ENCODE peak calls at places on chromosomes 7 and 10, in nine cellular contexts. One of them, this sample, is unnamed.

GRCh38 chr10:43000651-43001426 is 76.0 kb upstream of the RET start:
- DNase-seq in iris pigment epithelial cell: no peak
- DNase-seq in anterior cingulate cortex: no peak
- DNase-seq in NAMALWA: no peak
- DNase-seq in activated CD8-positive, alpha-beta memory T cell treated with anti-CD3 and anti-CD28 coated beads for 24 hours: peak; percentile 49
- DNase-seq in body of pancreas: no peak
- DNase-seq in ELR: no peak
- DNase-seq in HFF-Myc: no peak
- DNase-seq in Caki2: no peak
- DNase-seq in this sample: peak; percentile 9

GRCh38 chr10:12902135-12902572 is 99.4 kb downstream of the CCDC3 start:
- DNase-seq in Caki2: peak; percentile 57
- DNase-seq in ELR: peak; percentile 57
- DNase-seq in body of pancreas: peak; percentile 62
- DNase-seq in activated CD8-positive, alpha-beta memory T cell treated with anti-CD3 and anti-CD28 coated beads for 24 hours: peak; percentile 67
- DNase-seq in NAMALWA: peak; percentile 74
- DNase-seq in iris pigment epithelial cell: peak; percentile 59
- DNase-seq in anterior cingulate cortex: no peak
- DNase-seq in HFF-Myc: peak; percentile 16
- DNase-seq in this sample: peak; percentile 40

GRCh38 chr10:93580824-93581223 is 14.4 kb downstream of the FFAR4 start:
- DNase-seq in body of pancreas: no peak
- DNase-seq in anterior cingulate cortex: no peak
- DNase-seq in NAMALWA: peak; percentile 6
- DNase-seq in iris pigment epithelial cell: peak; percentile 5
- DNase-seq in Caki2: peak; percentile 14
- DNase-seq in ELR: peak; percentile 40
- DNase-seq in activated CD8-positive, alpha-beta memory T cell treated with anti-CD3 and anti-CD28 coated beads for 24 hours: no peak
- DNase-seq in HFF-Myc: peak; percentile 40
- DNase-seq in this sample: no peak

GRCh38 chr10:74983383-74983782 is 128.1 kb upstream of the SAMD8 start:
- DNase-seq in iris pigment epithelial cell: peak; percentile 21
- DNase-seq in Caki2: peak; percentile 55
- DNase-seq in HFF-Myc: no peak
- DNase-seq in ELR: no peak
- DNase-seq in anterior cingulate cortex: no peak
- DNase-seq in NAMALWA: no peak
- DNase-seq in activated CD8-positive, alpha-beta memory T cell treated with anti-CD3 and anti-CD28 coated beads for 24 hours: no peak
- DNase-seq in body of pancreas: peak; percentile 18
- DNase-seq in this sample: no peak

GRCh38 chr7:150481207-150481920 is 30.9 kb downstream of the GIMAP8 start:
- DNase-seq in body of pancreas: peak; percentile 25
- DNase-seq in Caki2: no peak
- DNase-seq in HFF-Myc: no peak
- DNase-seq in activated CD8-positive, alpha-beta memory T cell treated with anti-CD3 and anti-CD28 coated beads for 24 hours: peak; percentile 80
- DNase-seq in anterior cingulate cortex: no peak
- DNase-seq in ELR: no peak
- DNase-seq in iris pigment epithelial cell: no peak
- DNase-seq in NAMALWA: no peak
- DNase-seq in this sample: no peak

GRCh38 chr7:101814996-101815825 is 2.2 kb upstream of the CUX1 start:
- DNase-seq in anterior cingulate cortex: peak; percentile 72
- DNase-seq in Caki2: peak; percentile 56
- DNase-seq in NAMALWA: peak; percentile 78
- DNase-seq in activated CD8-positive, alpha-beta memory T cell treated with anti-CD3 and anti-CD28 coated beads for 24 hours: peak; percentile 87
- DNase-seq in iris pigment epithelial cell: no peak
- DNase-seq in body of pancreas: peak; percentile 41
- DNase-seq in HFF-Myc: no peak
- DNase-seq in ELR: no peak
- DNase-seq in this sample: peak; percentile 31

GRCh38 chr10:86635402-86635801 is 18.9 kb upstream of the OPN4 start:
- DNase-seq in ELR: peak; percentile 82
- DNase-seq in activated CD8-positive, alpha-beta memory T cell treated with anti-CD3 and anti-CD28 coated beads for 24 hours: no peak
- DNase-seq in NAMALWA: no peak
- DNase-seq in iris pigment epithelial cell: peak; percentile 69
- DNase-seq in anterior cingulate cortex: no peak
- DNase-seq in Caki2: no peak
- DNase-seq in HFF-Myc: no peak
- DNase-seq in body of pancreas: no peak
- DNase-seq in this sample: no peak

GRCh38 chr7:56092789-56093531 is at the start of gene PHKG1:
- DNase-seq in Caki2: no peak
- DNase-seq in iris pigment epithelial cell: peak; percentile 82
- DNase-seq in ELR: peak; percentile 72
- DNase-seq in activated CD8-positive, alpha-beta memory T cell treated with anti-CD3 and anti-CD28 coated beads for 24 hours: no peak
- DNase-seq in HFF-Myc: peak; percentile 74
- DNase-seq in anterior cingulate cortex: peak; percentile 63
- DNase-seq in body of pancreas: peak; percentile 82
- DNase-seq in NAMALWA: no peak
- DNase-seq in this sample: peak; percentile 68

GRCh38 chr7:37445800-37446199 is 2.9 kb downstream of the ELMO1 start:
- DNase-seq in iris pigment epithelial cell: no peak
- DNase-seq in Caki2: no peak
- DNase-seq in HFF-Myc: no peak
- DNase-seq in NAMALWA: no peak
- DNase-seq in anterior cingulate cortex: no peak
- DNase-seq in activated CD8-positive, alpha-beta memory T cell treated with anti-CD3 and anti-CD28 coated beads for 24 hours: no peak
- DNase-seq in body of pancreas: no peak
- DNase-seq in ELR: no peak
- DNase-seq in this sample: no peak

GRCh38 chr10:72336259-72337038 is 18.3 kb downstream of the DNAJB12 start:
- DNase-seq in iris pigment epithelial cell: peak; percentile 49
- DNase-seq in Caki2: no peak
- DNase-seq in anterior cingulate cortex: no peak
- DNase-seq in NAMALWA: no peak
- DNase-seq in ELR: no peak
- DNase-seq in HFF-Myc: no peak
- DNase-seq in body of pancreas: peak; percentile 94
- DNase-seq in activated CD8-positive, alpha-beta memory T cell treated with anti-CD3 and anti-CD28 coated beads for 24 hours: no peak
- DNase-seq in this sample: no peak

GRCh38 chr10:93591065-93591808 is 9.8 kb downstream of the RBP4 start:
- DNase-seq in HFF-Myc: no peak
- DNase-seq in anterior cingulate cortex: no peak
- DNase-seq in NAMALWA: no peak
- DNase-seq in iris pigment epithelial cell: no peak
- DNase-seq in activated CD8-positive, alpha-beta memory T cell treated with anti-CD3 and anti-CD28 coated beads for 24 hours: no peak
- DNase-seq in Caki2: no peak
- DNase-seq in ELR: no peak
- DNase-seq in body of pancreas: no peak
- DNase-seq in this sample: peak; percentile 30

GRCh38 chr10:63976538-63976937 is 455.3 kb downstream of the REEP3 start:
- DNase-seq in Caki2: no peak
- DNase-seq in ELR: peak; percentile 28
- DNase-seq in iris pigment epithelial cell: peak; percentile 33
- DNase-seq in anterior cingulate cortex: no peak
- DNase-seq in HFF-Myc: no peak
- DNase-seq in NAMALWA: peak; percentile 70
- DNase-seq in body of pancreas: peak; percentile 48
- DNase-seq in activated CD8-positive, alpha-beta memory T cell treated with anti-CD3 and anti-CD28 coated beads for 24 hours: peak; percentile 63
- DNase-seq in this sample: peak; percentile 47

GRCh38 chr7:493661-494251 is 25.9 kb downstream of the PDGFA start:
- DNase-seq in activated CD8-positive, alpha-beta memory T cell treated with anti-CD3 and anti-CD28 coated beads for 24 hours: no peak
- DNase-seq in ELR: no peak
- DNase-seq in iris pigment epithelial cell: no peak
- DNase-seq in NAMALWA: no peak
- DNase-seq in body of pancreas: no peak
- DNase-seq in HFF-Myc: no peak
- DNase-seq in anterior cingulate cortex: no peak
- DNase-seq in Caki2: no peak
- DNase-seq in this sample: no peak

GRCh38 chr7:27423290-27423689 is 180.7 kb downstream of the EVX1 start:
- DNase-seq in NAMALWA: no peak
- DNase-seq in iris pigment epithelial cell: peak; percentile 3
- DNase-seq in activated CD8-positive, alpha-beta memory T cell treated with anti-CD3 and anti-CD28 coated beads for 24 hours: no peak
- DNase-seq in body of pancreas: peak; percentile 50
- DNase-seq in Caki2: peak; percentile 54
- DNase-seq in anterior cingulate cortex: no peak
- DNase-seq in HFF-Myc: no peak
- DNase-seq in ELR: peak; percentile 31
- DNase-seq in this sample: peak; percentile 87

GRCh38 chr10:6494934-6495592 is 85.0 kb downstream of the PRKCQ start:
- DNase-seq in Caki2: no peak
- DNase-seq in ELR: no peak
- DNase-seq in body of pancreas: no peak
- DNase-seq in activated CD8-positive, alpha-beta memory T cell treated with anti-CD3 and anti-CD28 coated beads for 24 hours: peak; percentile 68
- DNase-seq in iris pigment epithelial cell: no peak
- DNase-seq in HFF-Myc: no peak
- DNase-seq in anterior cingulate cortex: no peak
- DNase-seq in NAMALWA: no peak
- DNase-seq in this sample: no peak

GRCh38 chr7:46152671-46153070 is 231.6 kb upstream of the IGFBP3 start:
- DNase-seq in Caki2: peak; percentile 58
- DNase-seq in iris pigment epithelial cell: no peak
- DNase-seq in HFF-Myc: no peak
- DNase-seq in NAMALWA: peak; percentile 36
- DNase-seq in ELR: peak; percentile 41
- DNase-seq in body of pancreas: no peak
- DNase-seq in activated CD8-positive, alpha-beta memory T cell treated with anti-CD3 and anti-CD28 coated beads for 24 hours: no peak
- DNase-seq in anterior cingulate cortex: no peak
- DNase-seq in this sample: no peak

GRCh38 chr7:104272767-104273384 is 55.5 kb upstream of the LHFPL3 start:
- DNase-seq in ELR: peak; percentile 54
- DNase-seq in Caki2: peak; percentile 12
- DNase-seq in anterior cingulate cortex: no peak
- DNase-seq in body of pancreas: peak; percentile 17
- DNase-seq in NAMALWA: peak; percentile 69
- DNase-seq in activated CD8-positive, alpha-beta memory T cell treated with anti-CD3 and anti-CD28 coated beads for 24 hours: no peak
- DNase-seq in HFF-Myc: peak; percentile 15
- DNase-seq in iris pigment epithelial cell: peak; percentile 62
- DNase-seq in this sample: peak; percentile 16

GRCh38 chr7:123769371-123769770 is 20.6 kb upstream of the WASL start:
- DNase-seq in body of pancreas: peak; percentile 87
- DNase-seq in anterior cingulate cortex: no peak
- DNase-seq in Caki2: peak; percentile 74
- DNase-seq in HFF-Myc: peak; percentile 2
- DNase-seq in activated CD8-positive, alpha-beta memory T cell treated with anti-CD3 and anti-CD28 coated beads for 24 hours: no peak
- DNase-seq in NAMALWA: no peak
- DNase-seq in iris pigment epithelial cell: peak; percentile 47
- DNase-seq in ELR: peak; percentile 67
- DNase-seq in this sample: peak; percentile 68

GRCh38 chr10:5861269-5862031 is 28.2 kb downstream of the ANKRD16 start:
- DNase-seq in activated CD8-positive, alpha-beta memory T cell treated with anti-CD3 and anti-CD28 coated beads for 24 hours: no peak
- DNase-seq in iris pigment epithelial cell: peak; percentile 94
- DNase-seq in HFF-Myc: peak; percentile 69
- DNase-seq in anterior cingulate cortex: no peak
- DNase-seq in Caki2: peak; percentile 93
- DNase-seq in body of pancreas: peak; percentile 13
- DNase-seq in NAMALWA: no peak
- DNase-seq in ELR: peak; percentile 95
- DNase-seq in this sample: no peak

GRCh38 chr7:155206286-155207020 is 91.2 kb upstream of the INSIG1 start:
- DNase-seq in iris pigment epithelial cell: peak; percentile 78
- DNase-seq in activated CD8-positive, alpha-beta memory T cell treated with anti-CD3 and anti-CD28 coated beads for 24 hours: peak; percentile 73
- DNase-seq in Caki2: peak; percentile 92
- DNase-seq in HFF-Myc: peak; percentile 69
- DNase-seq in anterior cingulate cortex: no peak
- DNase-seq in body of pancreas: peak; percentile 69
- DNase-seq in ELR: peak; percentile 97
- DNase-seq in NAMALWA: peak; percentile 91
- DNase-seq in this sample: peak; percentile 56

GRCh38 chr10:16716051-16716450 is 101.2 kb downstream of the RSU1 start:
- DNase-seq in ELR: no peak
- DNase-seq in iris pigment epithelial cell: no peak
- DNase-seq in activated CD8-positive, alpha-beta memory T cell treated with anti-CD3 and anti-CD28 coated beads for 24 hours: no peak
- DNase-seq in NAMALWA: no peak
- DNase-seq in HFF-Myc: no peak
- DNase-seq in Caki2: no peak
- DNase-seq in body of pancreas: no peak
- DNase-seq in anterior cingulate cortex: no peak
- DNase-seq in this sample: no peak

GRCh38 chr10:107474650-107475049 is 310.1 kb upstream of the SORCS1 start:
- DNase-seq in NAMALWA: no peak
- DNase-seq in activated CD8-positive, alpha-beta memory T cell treated with anti-CD3 and anti-CD28 coated beads for 24 hours: no peak
- DNase-seq in iris pigment epithelial cell: no peak
- DNase-seq in anterior cingulate cortex: no peak
- DNase-seq in ELR: no peak
- DNase-seq in body of pancreas: no peak
- DNase-seq in Caki2: no peak
- DNase-seq in HFF-Myc: no peak
- DNase-seq in this sample: no peak

GRCh38 chr7:33040803-33041516 is 21.6 kb downstream of the NT5C3A start:
- DNase-seq in Caki2: peak; percentile 63
- DNase-seq in iris pigment epithelial cell: peak; percentile 54
- DNase-seq in anterior cingulate cortex: no peak
- DNase-seq in ELR: peak; percentile 45
- DNase-seq in HFF-Myc: no peak
- DNase-seq in body of pancreas: peak; percentile 83
- DNase-seq in NAMALWA: peak; percentile 97
- DNase-seq in activated CD8-positive, alpha-beta memory T cell treated with anti-CD3 and anti-CD28 coated beads for 24 hours: no peak
- DNase-seq in this sample: peak; percentile 74

GRCh38 chr7:27430115-27430514 is 187.5 kb downstream of the EVX1 start:
- DNase-seq in Caki2: no peak
- DNase-seq in anterior cingulate cortex: no peak
- DNase-seq in NAMALWA: peak; percentile 36
- DNase-seq in body of pancreas: no peak
- DNase-seq in ELR: no peak
- DNase-seq in activated CD8-positive, alpha-beta memory T cell treated with anti-CD3 and anti-CD28 coated beads for 24 hours: no peak
- DNase-seq in HFF-Myc: no peak
- DNase-seq in iris pigment epithelial cell: no peak
- DNase-seq in this sample: no peak